ENCODE peak calls at places on chromosome 1, in nine cellular contexts. One of them, this sample, is unnamed. For H3K4me1, the result is how much of the 10 kb centered on the place peaks cover.

GRCh38 chr1:8723010-8723409 is 94.4 kb downstream of the RERE start:
- DNase-seq in GM23338: no peak
- DNase-seq in endothelial cell of umbilical vein: peak
- DNase-seq in stomach: no peak
- DNase-seq in HCT116: no peak
- DNase-seq in esophagus muscularis mucosa: no peak
- DNase-seq in transverse colon: no peak
- DNase-seq in spleen: no peak
- DNase-seq in breast epithelium: no peak
- DNase-seq in this sample: no peak

GRCh38 chr1:23222331-23222730 is 5.0 kb upstream of the HTR1D start:
- DNase-seq in HCT116: no peak
- DNase-seq in breast epithelium: no peak
- DNase-seq in endothelial cell of umbilical vein: no peak
- DNase-seq in stomach: no peak
- DNase-seq in spleen: no peak
- DNase-seq in GM23338: no peak
- DNase-seq in transverse colon: no peak
- DNase-seq in esophagus muscularis mucosa: no peak
- DNase-seq in this sample: no peak

GRCh38 chr1:203129501-203130231 is 2.1 kb downstream of the ADORA1 start:
- DNase-seq in endothelial cell of umbilical vein: no peak
- DNase-seq in spleen: no peak
- DNase-seq in esophagus muscularis mucosa: no peak
- DNase-seq in breast epithelium: peak
- DNase-seq in GM23338: no peak
- DNase-seq in transverse colon: peak
- DNase-seq in stomach: peak
- DNase-seq in HCT116: no peak
- DNase-seq in this sample: peak

GRCh38 chr1:151621351-151621750 is 9.5 kb downstream of the SNX27 start:
- DNase-seq in stomach: no peak
- DNase-seq in esophagus muscularis mucosa: no peak
- DNase-seq in HCT116: no peak
- DNase-seq in spleen: no peak
- DNase-seq in GM23338: no peak
- DNase-seq in transverse colon: no peak
- DNase-seq in breast epithelium: no peak
- DNase-seq in endothelial cell of umbilical vein: no peak
- DNase-seq in this sample: no peak

GRCh38 chr1:156149374-156150106 is 3.8 kb upstream of the SEMA4A start:
- DNase-seq in spleen: peak
- DNase-seq in HCT116: no peak
- DNase-seq in esophagus muscularis mucosa: no peak
- DNase-seq in transverse colon: peak
- DNase-seq in stomach: no peak
- DNase-seq in breast epithelium: no peak
- DNase-seq in GM23338: peak
- DNase-seq in endothelial cell of umbilical vein: no peak
- DNase-seq in this sample: no peak

GRCh38 chr1:43059640-43060574 is 101.2 kb upstream of the SLC2A1 start:
- DNase-seq in esophagus muscularis mucosa: no peak
- DNase-seq in spleen: no peak
- DNase-seq in transverse colon: no peak
- DNase-seq in HCT116: no peak
- DNase-seq in stomach: no peak
- DNase-seq in GM23338: no peak
- DNase-seq in endothelial cell of umbilical vein: no peak
- DNase-seq in breast epithelium: no peak
- DNase-seq in this sample: peak

GRCh38 chr1:145982010-145982723 is 14.2 kb downstream of the TXNIP start:
- DNase-seq in breast epithelium: no peak
- DNase-seq in HCT116: no peak
- DNase-seq in GM23338: no peak
- DNase-seq in transverse colon: no peak
- DNase-seq in esophagus muscularis mucosa: no peak
- DNase-seq in spleen: no peak
- DNase-seq in stomach: peak
- DNase-seq in endothelial cell of umbilical vein: peak
- DNase-seq in this sample: peak

GRCh38 chr1:94265931-94266330 is 28.5 kb upstream of the ARHGAP29 start:
- DNase-seq in HCT116: no peak
- DNase-seq in transverse colon: no peak
- DNase-seq in endothelial cell of umbilical vein: peak
- DNase-seq in spleen: no peak
- DNase-seq in breast epithelium: no peak
- DNase-seq in GM23338: no peak
- DNase-seq in esophagus muscularis mucosa: no peak
- DNase-seq in stomach: no peak
- DNase-seq in this sample: no peak

GRCh38 chr1:36453600-36454388 is 3.5 kb upstream of the OSCP1 start:
- DNase-seq in spleen: no peak
- DNase-seq in GM23338: no peak
- DNase-seq in endothelial cell of umbilical vein: no peak
- DNase-seq in esophagus muscularis mucosa: no peak
- DNase-seq in breast epithelium: no peak
- DNase-seq in HCT116: no peak
- DNase-seq in transverse colon: no peak
- DNase-seq in stomach: no peak
- DNase-seq in this sample: no peak

GRCh38 chr1:116485071-116485735 is 85.6 kb downstream of the CD58 start:
- DNase-seq in spleen: peak
- DNase-seq in HCT116: peak
- DNase-seq in esophagus muscularis mucosa: peak
- DNase-seq in breast epithelium: peak
- DNase-seq in transverse colon: peak
- DNase-seq in endothelial cell of umbilical vein: peak
- DNase-seq in stomach: peak
- DNase-seq in GM23338: peak
- DNase-seq in this sample: no peak

GRCh38 chr1:154755858-154756730 is 114.0 kb downstream of the KCNN3 start:
- DNase-seq in breast epithelium: no peak
- DNase-seq in HCT116: no peak
- DNase-seq in esophagus muscularis mucosa: no peak
- DNase-seq in spleen: no peak
- DNase-seq in endothelial cell of umbilical vein: no peak
- DNase-seq in transverse colon: no peak
- DNase-seq in GM23338: no peak
- DNase-seq in stomach: peak
- DNase-seq in this sample: no peak

GRCh38 chr1:153417136-153417888 is 992 bp downstream of the S100A7A start:
- DNase-seq in endothelial cell of umbilical vein: no peak
- DNase-seq in GM23338: no peak
- DNase-seq in HCT116: no peak
- DNase-seq in stomach: no peak
- DNase-seq in breast epithelium: no peak
- DNase-seq in transverse colon: no peak
- DNase-seq in spleen: no peak
- DNase-seq in esophagus muscularis mucosa: no peak
- DNase-seq in this sample: no peak

GRCh38 chr1:53410691-53411090 is 48.5 kb upstream of the DMRTB1 start:
- DNase-seq in endothelial cell of umbilical vein: no peak
- DNase-seq in HCT116: no peak
- DNase-seq in transverse colon: no peak
- DNase-seq in esophagus muscularis mucosa: no peak
- DNase-seq in stomach: no peak
- DNase-seq in breast epithelium: no peak
- DNase-seq in GM23338: no peak
- DNase-seq in spleen: no peak
- DNase-seq in this sample: no peak

GRCh38 chr1:113812661-113813135 is 422 bp upstream of the RSBN1 start:
- DNase-seq in endothelial cell of umbilical vein: no peak
- DNase-seq in breast epithelium: no peak
- DNase-seq in spleen: peak
- DNase-seq in stomach: no peak
- DNase-seq in transverse colon: no peak
- DNase-seq in HCT116: no peak
- DNase-seq in esophagus muscularis mucosa: no peak
- DNase-seq in GM23338: peak
- DNase-seq in this sample: no peak

GRCh38 chr1:15139654-15140350 is 13.7 kb upstream of the TMEM51 start:
- DNase-seq in endothelial cell of umbilical vein: no peak
- DNase-seq in HCT116: peak
- DNase-seq in esophagus muscularis mucosa: no peak
- DNase-seq in transverse colon: no peak
- DNase-seq in breast epithelium: no peak
- DNase-seq in stomach: peak
- DNase-seq in GM23338: peak
- DNase-seq in spleen: no peak
- DNase-seq in this sample: no peak

GRCh38 chr1:229430761-229431269 is 3.1 kb downstream of the ACTA1 start:
- DNase-seq in HCT116: no peak
- DNase-seq in stomach: peak
- DNase-seq in transverse colon: peak
- DNase-seq in breast epithelium: no peak
- DNase-seq in spleen: no peak
- DNase-seq in GM23338: peak
- DNase-seq in esophagus muscularis mucosa: no peak
- DNase-seq in endothelial cell of umbilical vein: peak
- DNase-seq in this sample: no peak

GRCh38 chr1:194043984-194044755 is 857.8 kb upstream of the B3GALT2 start:
- DNase-seq in esophagus muscularis mucosa: no peak
- DNase-seq in spleen: no peak
- DNase-seq in stomach: no peak
- DNase-seq in GM23338: no peak
- DNase-seq in breast epithelium: no peak
- DNase-seq in transverse colon: no peak
- DNase-seq in HCT116: no peak
- DNase-seq in endothelial cell of umbilical vein: no peak
- DNase-seq in this sample: no peak

GRCh38 chr1:55363261-55363660 is 148.1 kb upstream of the USP24 start:
- DNase-seq in GM23338: no peak
- DNase-seq in HCT116: no peak
- DNase-seq in stomach: no peak
- DNase-seq in spleen: no peak
- DNase-seq in breast epithelium: no peak
- DNase-seq in transverse colon: no peak
- DNase-seq in endothelial cell of umbilical vein: peak
- DNase-seq in esophagus muscularis mucosa: no peak
- DNase-seq in this sample: no peak

GRCh38 chr1:168920456-168921094 is 185.9 kb upstream of the ATP1B1 start:
- DNase-seq in breast epithelium: no peak
- DNase-seq in GM23338: no peak
- DNase-seq in esophagus muscularis mucosa: no peak
- DNase-seq in spleen: no peak
- DNase-seq in stomach: peak
- DNase-seq in HCT116: peak
- DNase-seq in transverse colon: no peak
- DNase-seq in endothelial cell of umbilical vein: peak
- DNase-seq in this sample: no peak

DNA sequence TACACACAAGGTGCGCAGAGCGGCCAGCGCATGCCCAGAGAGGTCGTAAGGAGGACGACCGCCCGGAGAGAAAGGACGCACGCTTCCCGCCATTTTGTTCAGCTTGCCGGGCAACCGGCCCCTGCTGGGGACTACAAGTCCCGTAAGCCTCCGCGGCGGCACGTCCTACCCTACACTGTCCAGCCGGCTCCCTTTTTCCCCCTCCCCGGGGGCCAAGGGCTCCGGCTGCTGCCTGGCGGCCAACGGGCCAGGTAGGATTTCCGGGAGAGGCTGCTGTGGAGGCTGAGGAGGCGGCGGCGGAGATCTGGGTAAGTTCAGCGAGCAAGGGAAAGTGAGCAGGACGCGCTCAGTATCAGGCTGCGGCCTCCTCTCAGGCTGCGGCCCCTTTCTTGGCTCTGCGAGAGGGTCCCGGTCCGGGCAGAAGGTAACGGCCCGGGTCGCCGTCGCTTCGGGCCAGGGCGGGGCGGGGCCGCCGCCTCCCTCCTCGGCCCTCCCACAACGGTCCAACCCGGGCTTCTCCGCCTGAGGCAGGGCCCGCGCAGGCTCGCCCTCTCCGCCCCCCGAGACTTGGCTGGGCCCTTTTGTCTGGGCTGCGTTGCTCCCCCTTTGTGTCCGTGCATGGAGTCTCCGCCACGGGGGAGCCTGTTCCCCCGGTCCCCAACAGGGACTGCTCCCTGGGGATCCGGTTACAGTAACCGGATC is at the start of gene PHACTR4:
- DNase-seq in spleen: peak
- DNase-seq in endothelial cell of umbilical vein: peak
- DNase-seq in breast epithelium: peak
- DNase-seq in transverse colon: peak
- DNase-seq in esophagus muscularis mucosa: peak
- DNase-seq in GM23338: peak
- DNase-seq in stomach: peak
- DNase-seq in HCT116: peak
- DNase-seq in this sample: peak
- H3K4me1 ChIP-seq in spleen: under half
- H3K4me1 ChIP-seq in endothelial cell of umbilical vein: under half
- H3K4me1 ChIP-seq in breast epithelium: under half
- H3K4me1 ChIP-seq in transverse colon: under half
- H3K4me1 ChIP-seq in esophagus muscularis mucosa: under half
- H3K4me1 ChIP-seq in GM23338: under half
- H3K4me1 ChIP-seq in stomach: half or more
- H3K4me1 ChIP-seq in HCT116: half or more
- H3K4me1 ChIP-seq in this sample: under half

GRCh38 chr1:184632415-184633175 is 122.1 kb downstream of the EDEM3 start:
- DNase-seq in esophagus muscularis mucosa: no peak
- DNase-seq in spleen: no peak
- DNase-seq in endothelial cell of umbilical vein: no peak
- DNase-seq in GM23338: no peak
- DNase-seq in HCT116: no peak
- DNase-seq in transverse colon: no peak
- DNase-seq in stomach: peak
- DNase-seq in breast epithelium: peak
- DNase-seq in this sample: no peak
- TF ChIP-seq POLR2AphosphoS5 in esophagus muscularis mucosa: peak
- TF ChIP-seq POLR2AphosphoS5 in spleen: no peak
- TF ChIP-seq POLR2AphosphoS5 in endothelial cell of umbilical vein: no peak
- TF ChIP-seq POLR2AphosphoS5 in GM23338: no peak
- TF ChIP-seq POLR2AphosphoS5 in HCT116: no peak
- TF ChIP-seq POLR2AphosphoS5 in transverse colon: no peak
- TF ChIP-seq POLR2AphosphoS5 in stomach: no peak
- TF ChIP-seq POLR2AphosphoS5 in breast epithelium: no peak
- TF ChIP-seq POLR2AphosphoS5 in this sample: no peak

DNA sequence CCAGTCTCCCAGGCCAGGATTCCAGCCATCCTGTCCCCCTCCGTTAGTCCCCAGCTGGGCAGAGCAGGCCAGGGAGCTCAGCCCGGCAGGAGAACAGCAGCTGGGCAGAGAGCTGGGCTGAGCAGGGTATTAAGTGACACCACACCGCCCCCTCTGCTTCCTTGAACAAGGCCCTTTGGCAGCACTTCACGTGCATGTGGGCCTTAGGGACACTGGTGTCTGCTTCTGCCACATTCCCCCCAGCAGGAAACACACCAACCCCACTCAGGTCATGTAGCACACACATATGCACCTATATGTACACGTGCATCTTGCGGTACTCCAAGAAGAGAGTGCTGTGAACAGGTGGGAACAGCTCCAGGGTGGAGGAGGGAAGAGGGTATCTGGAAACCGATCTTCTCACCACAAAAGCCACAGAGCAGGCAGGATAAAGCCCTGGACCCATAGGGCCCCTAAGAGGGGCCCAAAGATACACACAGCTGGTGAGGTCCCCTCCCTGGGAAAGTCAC is 4.6 kb downstream of the EPHA2 start:
- DNase-seq in HCT116: no peak
- DNase-seq in GM23338: no peak
- DNase-seq in breast epithelium: peak
- DNase-seq in esophagus muscularis mucosa: no peak
- DNase-seq in transverse colon: no peak
- DNase-seq in endothelial cell of umbilical vein: peak
- DNase-seq in stomach: no peak
- DNase-seq in spleen: no peak
- DNase-seq in this sample: no peak
- H3K4me1 ChIP-seq in HCT116: half or more
- H3K4me1 ChIP-seq in GM23338: half or more
- H3K4me1 ChIP-seq in breast epithelium: under half
- H3K4me1 ChIP-seq in esophagus muscularis mucosa: half or more
- H3K4me1 ChIP-seq in transverse colon: under half
- H3K4me1 ChIP-seq in endothelial cell of umbilical vein: half or more
- H3K4me1 ChIP-seq in stomach: half or more
- H3K4me1 ChIP-seq in spleen: half or more
- H3K4me1 ChIP-seq in this sample: half or more

GRCh38 chr1:184509105-184509504 is 122.3 kb downstream of the C1orf21 start:
- DNase-seq in stomach: no peak
- DNase-seq in breast epithelium: no peak
- DNase-seq in endothelial cell of umbilical vein: no peak
- DNase-seq in GM23338: no peak
- DNase-seq in HCT116: no peak
- DNase-seq in spleen: no peak
- DNase-seq in esophagus muscularis mucosa: no peak
- DNase-seq in transverse colon: no peak
- DNase-seq in this sample: no peak
- TF ChIP-seq POLR2AphosphoS5 in stomach: no peak
- TF ChIP-seq POLR2AphosphoS5 in breast epithelium: no peak
- TF ChIP-seq POLR2AphosphoS5 in endothelial cell of umbilical vein: no peak
- TF ChIP-seq POLR2AphosphoS5 in GM23338: no peak
- TF ChIP-seq POLR2AphosphoS5 in HCT116: no peak
- TF ChIP-seq POLR2AphosphoS5 in spleen: no peak
- TF ChIP-seq POLR2AphosphoS5 in esophagus muscularis mucosa: no peak
- TF ChIP-seq POLR2AphosphoS5 in transverse colon: no peak
- TF ChIP-seq POLR2AphosphoS5 in this sample: no peak

This sample was measured in vagina.